ENCODE peak calls at places on chromosomes 16 and 17, in seven cellular contexts. Z is GM03348; O is SJSA1; T is colonic mucosa; H is left cardiac atrium; G is T-helper 2 cell; P is stimulated activated CD8-positive, alpha-beta memory T cell treated with anti-CD3 and anti-CD28 coated beads, Interleukin-2, amount 100 ng/mL, for 1 hour. N is an unnamed sample.

GRCh38 chr17:40718904-40719303 is 15.4 kb upstream of the KRT24 start:
- DNase-seq in P (no peak), Z (no peak), H (no peak), T (no peak), O (no peak), G (no peak), N (no peak)

GRCh38 chr17:39801055-39801454 is 63.1 kb downstream of the IKZF3 start:
- DNase-seq in Z (no peak), H (no peak), O (no peak), T (no peak), G (no peak), P (no peak), N (no peak)

GRCh38 chr16:78605548-78606097 is 506.2 kb downstream of the WWOX start:
- DNase-seq in H (no peak), Z (no peak), T (no peak), G (no peak), P (no peak), O (no peak), N (no peak)

GRCh38 chr17:80327518-80327917 is 66.9 kb downstream of the RNF213 start:
- DNase-seq in O (no peak), P (no peak), H (peak), T (no peak), Z (no peak), G (no peak), N (no peak)

GRCh38 chr16:71840052-71840451 is 5.7 kb upstream of the ATXN1L start:
- DNase-seq in P (no peak), O (no peak), T (no peak), H (no peak), G (no peak), Z (peak), N (no peak)

GRCh38 chr16:50316102-50316847 is 49.9 kb downstream of the ADCY7 start:
- DNase-seq in T (no peak), Z (no peak), P (no peak), G (no peak), H (no peak), O (no peak), N (no peak)

GRCh38 chr17:69415431-69415830 is 934 bp downstream of the MAP2K6 start:
- DNase-seq in P (no peak), T (no peak), O (no peak), H (no peak), G (no peak), Z (no peak), N (no peak)

GRCh38 chr17:17018612-17019429 is 23.4 kb upstream of the MPRIP start:
- DNase-seq in P (no peak), O (no peak), H (no peak), G (no peak), Z (no peak), T (no peak), N (no peak)

GRCh38 chr16:84500531-84500930 is 3.9 kb downstream of the MEAK7 start:
- DNase-seq in T (no peak), O (no peak), H (no peak), P (no peak), G (no peak), Z (no peak), N (no peak)

GRCh38 chr17:6712058-6712853 is 913 bp downstream of the SLC13A5 start:
- DNase-seq in G (no peak), T (no peak), O (peak), Z (no peak), H (no peak), P (no peak), N (no peak)

GRCh38 chr17:75531724-75532090 is 6.2 kb downstream of the LLGL2 start:
- DNase-seq in H (no peak), G (no peak), P (no peak), Z (no peak), O (no peak), T (no peak), N (no peak)

GRCh38 chr17:77879896-77880280 is 78.6 kb upstream of the TNRC6C start:
- DNase-seq in T (no peak), Z (no peak), H (no peak), G (no peak), P (no peak), O (no peak), N (peak)

GRCh38 chr17:48728232-48729231 is at the start of gene HOXB13:
- DNase-seq in G (no peak), Z (peak), O (peak), T (peak), P (no peak), H (peak), N (no peak)

GRCh38 chr17:57956311-57957119 is 1.3 kb upstream of the CUEDC1 start:
- DNase-seq in G (no peak), T (peak), P (no peak), H (no peak), O (no peak), Z (no peak), N (no peak)

GRCh38 chr17:75508848-75509450 is 6.4 kb downstream of the CASKIN2 start:
- DNase-seq in O (no peak), P (no peak), T (no peak), Z (no peak), H (no peak), G (no peak), N (no peak)

GRCh38 chr17:81631482-81631881 is 5.4 kb downstream of the NPLOC4 start:
- DNase-seq in O (no peak), H (no peak), T (no peak), Z (no peak), G (no peak), P (no peak), N (no peak)

GRCh38 chr17:2062571-2063183 is 7.8 kb downstream of the HIC1 start:
- DNase-seq in H (no peak), G (no peak), P (no peak), O (no peak), Z (no peak), T (no peak), N (peak)

GRCh38 chr17:38598536-38598935 is 7.2 kb downstream of the SRCIN1 start:
- DNase-seq in G (no peak), O (no peak), H (no peak), Z (no peak), T (peak), P (no peak), N (no peak)

GRCh38 chr16:24834459-24835335 is 11.1 kb upstream of the SLC5A11 start:
- DNase-seq in O (peak), Z (peak), T (peak), G (no peak), P (no peak), H (no peak), N (no peak)

GRCh38 chr16:20676268-20676828 is 21.1 kb downstream of the ACSM1 start:
- DNase-seq in G (no peak), Z (no peak), O (no peak), T (peak), P (no peak), H (peak), N (no peak)

N was measured in psoas muscle.